ENCODE peak calls at places on chromosomes 7 and 10, in ten cellular contexts. One of them, this sample, is unnamed.
A peak's percentile ranks its signal among the peaks of the same experiment; 100 is the strongest.

GRCh38 chr7:112869111-112869774 is 79.0 kb upstream of the TMEM168 start:
- DNase-seq in cardiac muscle cell: no peak
- DNase-seq in GM06990: peak; percentile 30
- DNase-seq in A673: peak; percentile 75
- DNase-seq in fibroblast of lung: peak; percentile 43
- DNase-seq in hepatocyte: peak; percentile 14
- DNase-seq in GM23338: peak; percentile 83
- DNase-seq in right lobe of liver: no peak
- DNase-seq in tibial artery: no peak
- DNase-seq in CD8-positive, alpha-beta T cell: peak; percentile 50
- DNase-seq in this sample: no peak

GRCh38 chr7:5567810-5568209 is 144.2 kb upstream of the TNRC18 start:
- DNase-seq in cardiac muscle cell: no peak
- DNase-seq in GM06990: no peak
- DNase-seq in A673: peak; percentile 48
- DNase-seq in fibroblast of lung: no peak
- DNase-seq in hepatocyte: no peak
- DNase-seq in GM23338: peak; percentile 50
- DNase-seq in right lobe of liver: no peak
- DNase-seq in tibial artery: no peak
- DNase-seq in CD8-positive, alpha-beta T cell: no peak
- DNase-seq in this sample: no peak

GRCh38 chr7:149621776-149622175 is 124.2 kb upstream of the ZNF746 start:
- DNase-seq in cardiac muscle cell: no peak
- DNase-seq in GM06990: no peak
- DNase-seq in A673: no peak
- DNase-seq in fibroblast of lung: no peak
- DNase-seq in hepatocyte: no peak
- DNase-seq in GM23338: no peak
- DNase-seq in right lobe of liver: no peak
- DNase-seq in tibial artery: no peak
- DNase-seq in CD8-positive, alpha-beta T cell: peak; percentile 17
- DNase-seq in this sample: no peak

GRCh38 chr10:43905502-43906236 is 257.0 kb upstream of the ZNF32 start:
- DNase-seq in cardiac muscle cell: no peak
- DNase-seq in GM06990: no peak
- DNase-seq in A673: no peak
- DNase-seq in fibroblast of lung: peak; percentile 77
- DNase-seq in hepatocyte: no peak
- DNase-seq in GM23338: no peak
- DNase-seq in right lobe of liver: peak; percentile 35
- DNase-seq in tibial artery: no peak
- DNase-seq in CD8-positive, alpha-beta T cell: no peak
- DNase-seq in this sample: no peak

GRCh38 chr10:45398595-45398994 is 24.6 kb downstream of the ALOX5 start:
- DNase-seq in cardiac muscle cell: no peak
- DNase-seq in GM06990: no peak
- DNase-seq in A673: no peak
- DNase-seq in fibroblast of lung: no peak
- DNase-seq in hepatocyte: no peak
- DNase-seq in GM23338: no peak
- DNase-seq in right lobe of liver: no peak
- DNase-seq in tibial artery: no peak
- DNase-seq in CD8-positive, alpha-beta T cell: no peak
- DNase-seq in this sample: no peak

GRCh38 chr7:86918245-86918644 is 141.2 kb downstream of the ELAPOR2 start:
- DNase-seq in cardiac muscle cell: no peak
- DNase-seq in GM06990: no peak
- DNase-seq in A673: no peak
- DNase-seq in fibroblast of lung: no peak
- DNase-seq in hepatocyte: no peak
- DNase-seq in GM23338: peak; percentile 37
- DNase-seq in right lobe of liver: no peak
- DNase-seq in tibial artery: no peak
- DNase-seq in CD8-positive, alpha-beta T cell: no peak
- DNase-seq in this sample: no peak

GRCh38 chr10:103598654-103599115 is 105.2 kb downstream of the NEURL1 start:
- DNase-seq in cardiac muscle cell: peak; percentile 51
- DNase-seq in GM06990: no peak
- DNase-seq in A673: peak; percentile 78
- DNase-seq in fibroblast of lung: peak; percentile 84
- DNase-seq in hepatocyte: peak; percentile 85
- DNase-seq in GM23338: peak; percentile 80
- DNase-seq in right lobe of liver: no peak
- DNase-seq in tibial artery: no peak
- DNase-seq in CD8-positive, alpha-beta T cell: no peak
- DNase-seq in this sample: peak; percentile 67

GRCh38 chr7:732094-732541 is 5.0 kb upstream of the PRKAR1B start:
- DNase-seq in cardiac muscle cell: peak; percentile 45
- DNase-seq in GM06990: no peak
- DNase-seq in A673: no peak
- DNase-seq in fibroblast of lung: peak; percentile 26
- DNase-seq in hepatocyte: peak; percentile 75
- DNase-seq in GM23338: peak; percentile 71
- DNase-seq in right lobe of liver: no peak
- DNase-seq in tibial artery: no peak
- DNase-seq in CD8-positive, alpha-beta T cell: peak; percentile 34
- DNase-seq in this sample: no peak

GRCh38 chr10:104711167-104711765 is 70.2 kb downstream of the SORCS3 start:
- DNase-seq in cardiac muscle cell: peak; percentile 87
- DNase-seq in GM06990: no peak
- DNase-seq in A673: no peak
- DNase-seq in fibroblast of lung: no peak
- DNase-seq in hepatocyte: no peak
- DNase-seq in GM23338: no peak
- DNase-seq in right lobe of liver: no peak
- DNase-seq in tibial artery: no peak
- DNase-seq in CD8-positive, alpha-beta T cell: no peak
- DNase-seq in this sample: no peak

GRCh38 chr7:101598981-101599681 is 30.0 kb downstream of the MYL10 start:
- DNase-seq in cardiac muscle cell: peak; percentile 42
- DNase-seq in GM06990: no peak
- DNase-seq in A673: no peak
- DNase-seq in fibroblast of lung: peak; percentile 12
- DNase-seq in hepatocyte: no peak
- DNase-seq in GM23338: no peak
- DNase-seq in right lobe of liver: no peak
- DNase-seq in tibial artery: peak; percentile 83
- DNase-seq in CD8-positive, alpha-beta T cell: no peak
- DNase-seq in this sample: no peak
- TF ChIP-seq CTCF in cardiac muscle cell: no peak
- TF ChIP-seq CTCF in GM06990: no peak
- TF ChIP-seq CTCF in A673: no peak
- TF ChIP-seq CTCF in fibroblast of lung: no peak
- TF ChIP-seq CTCF in hepatocyte: no peak
- TF ChIP-seq CTCF in GM23338: no peak
- TF ChIP-seq CTCF in right lobe of liver: no peak
- TF ChIP-seq CTCF in tibial artery: no peak
- TF ChIP-seq CTCF in CD8-positive, alpha-beta T cell: no peak
- TF ChIP-seq CTCF in this sample: no peak

DNA sequence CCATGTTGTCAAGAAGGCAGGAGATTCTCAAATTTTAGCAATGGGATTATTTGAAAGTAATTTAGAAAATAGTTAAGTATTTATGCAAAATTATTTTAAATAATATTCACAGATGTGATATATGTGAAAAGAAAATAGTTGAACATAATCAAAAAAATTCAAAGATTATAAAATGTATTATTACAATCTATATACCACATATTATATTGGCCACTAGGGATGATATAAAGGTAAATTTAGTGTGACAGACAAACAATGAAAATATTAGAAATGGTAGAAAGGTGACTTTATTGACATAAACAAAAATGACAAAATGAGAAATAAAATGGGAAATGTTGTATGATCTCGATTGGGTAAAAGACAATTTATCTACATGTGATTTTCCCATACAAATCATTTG is 385.5 kb downstream of the PCDH15 start:
- DNase-seq in cardiac muscle cell: no peak
- DNase-seq in GM06990: no peak
- DNase-seq in A673: no peak
- DNase-seq in fibroblast of lung: no peak
- DNase-seq in hepatocyte: no peak
- DNase-seq in GM23338: no peak
- DNase-seq in right lobe of liver: no peak
- DNase-seq in tibial artery: no peak
- DNase-seq in CD8-positive, alpha-beta T cell: no peak
- DNase-seq in this sample: no peak
- TF ChIP-seq CTCF in cardiac muscle cell: no peak
- TF ChIP-seq CTCF in GM06990: no peak
- TF ChIP-seq CTCF in A673: no peak
- TF ChIP-seq CTCF in fibroblast of lung: no peak
- TF ChIP-seq CTCF in hepatocyte: no peak
- TF ChIP-seq CTCF in GM23338: no peak
- TF ChIP-seq CTCF in right lobe of liver: no peak
- TF ChIP-seq CTCF in tibial artery: no peak
- TF ChIP-seq CTCF in CD8-positive, alpha-beta T cell: no peak
- TF ChIP-seq CTCF in this sample: peak; percentile 30

DNA sequence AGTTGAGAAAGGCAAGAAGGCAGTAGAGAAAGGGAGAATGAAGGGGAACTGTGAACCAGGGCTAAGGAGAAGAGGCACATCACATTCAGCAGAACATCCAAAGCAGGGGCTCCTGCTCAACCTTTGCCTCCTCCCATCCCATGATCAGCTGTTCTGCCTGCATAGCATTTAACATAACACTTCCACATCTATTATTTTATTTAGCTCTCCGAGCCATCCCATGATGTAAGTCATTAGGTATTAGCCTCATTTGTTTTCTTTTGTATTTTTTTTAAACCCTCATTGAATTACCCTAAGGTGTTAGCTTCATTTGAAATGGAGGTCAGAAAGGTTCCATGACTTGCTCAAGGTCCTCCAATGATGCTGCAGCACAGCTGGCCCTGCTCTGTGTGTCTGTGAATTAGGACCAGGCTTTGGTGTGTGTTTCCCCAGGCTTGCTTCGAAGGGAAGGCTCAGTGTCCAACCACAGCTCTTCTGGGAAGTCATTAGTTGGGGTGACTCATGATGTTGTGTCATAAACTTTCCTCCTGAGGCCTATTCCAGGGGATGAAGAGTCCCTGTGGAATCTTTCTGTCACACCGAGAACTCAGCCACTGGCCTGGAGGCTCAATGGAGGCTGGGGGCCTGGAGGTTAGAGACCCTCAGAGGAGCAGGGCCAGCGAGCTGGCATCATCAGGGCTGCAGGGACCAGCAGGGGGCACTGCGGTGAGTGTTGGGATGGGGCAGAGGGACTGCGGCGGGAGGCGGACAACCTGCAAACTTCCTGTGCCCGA is 16.5 kb downstream of the NPFFR1 start:
- DNase-seq in cardiac muscle cell: no peak
- DNase-seq in GM06990: no peak
- DNase-seq in A673: peak; percentile 66
- DNase-seq in fibroblast of lung: peak; percentile 98
- DNase-seq in hepatocyte: peak; percentile 76
- DNase-seq in GM23338: peak; percentile 79
- DNase-seq in right lobe of liver: no peak
- DNase-seq in tibial artery: no peak
- DNase-seq in CD8-positive, alpha-beta T cell: peak; percentile 14
- DNase-seq in this sample: no peak
- TF ChIP-seq CTCF in cardiac muscle cell: peak; percentile 41
- TF ChIP-seq CTCF in GM06990: peak; percentile 32
- TF ChIP-seq CTCF in A673: peak; percentile 52
- TF ChIP-seq CTCF in fibroblast of lung: peak; percentile 21
- TF ChIP-seq CTCF in hepatocyte: peak; percentile 23
- TF ChIP-seq CTCF in GM23338: peak; percentile 83
- TF ChIP-seq CTCF in right lobe of liver: no peak
- TF ChIP-seq CTCF in tibial artery: no peak
- TF ChIP-seq CTCF in CD8-positive, alpha-beta T cell: no peak
- TF ChIP-seq CTCF in this sample: no peak

GRCh38 chr7:133431134-133431711 is 178.3 kb downstream of the EXOC4 start:
- DNase-seq in cardiac muscle cell: no peak
- DNase-seq in GM06990: no peak
- DNase-seq in A673: no peak
- DNase-seq in fibroblast of lung: no peak
- DNase-seq in hepatocyte: no peak
- DNase-seq in GM23338: no peak
- DNase-seq in right lobe of liver: no peak
- DNase-seq in tibial artery: no peak
- DNase-seq in CD8-positive, alpha-beta T cell: no peak
- DNase-seq in this sample: no peak

GRCh38 chr7:133436014-133436428 is 183.1 kb downstream of the EXOC4 start:
- DNase-seq in cardiac muscle cell: no peak
- DNase-seq in GM06990: no peak
- DNase-seq in A673: no peak
- DNase-seq in fibroblast of lung: peak; percentile 95
- DNase-seq in hepatocyte: no peak
- DNase-seq in GM23338: no peak
- DNase-seq in right lobe of liver: no peak
- DNase-seq in tibial artery: no peak
- DNase-seq in CD8-positive, alpha-beta T cell: no peak
- DNase-seq in this sample: no peak

GRCh38 chr7:133437544-133437943 is 184.7 kb downstream of the EXOC4 start:
- DNase-seq in cardiac muscle cell: peak; percentile 9
- DNase-seq in GM06990: no peak
- DNase-seq in A673: no peak
- DNase-seq in fibroblast of lung: no peak
- DNase-seq in hepatocyte: no peak
- DNase-seq in GM23338: no peak
- DNase-seq in right lobe of liver: no peak
- DNase-seq in tibial artery: no peak
- DNase-seq in CD8-positive, alpha-beta T cell: no peak
- DNase-seq in this sample: no peak

GRCh38 chr7:133433165-133433812 is 180.4 kb downstream of the EXOC4 start:
- DNase-seq in cardiac muscle cell: no peak
- DNase-seq in GM06990: no peak
- DNase-seq in A673: no peak
- DNase-seq in fibroblast of lung: no peak
- DNase-seq in hepatocyte: no peak
- DNase-seq in GM23338: no peak
- DNase-seq in right lobe of liver: no peak
- DNase-seq in tibial artery: no peak
- DNase-seq in CD8-positive, alpha-beta T cell: no peak
- DNase-seq in this sample: no peak

DNA sequence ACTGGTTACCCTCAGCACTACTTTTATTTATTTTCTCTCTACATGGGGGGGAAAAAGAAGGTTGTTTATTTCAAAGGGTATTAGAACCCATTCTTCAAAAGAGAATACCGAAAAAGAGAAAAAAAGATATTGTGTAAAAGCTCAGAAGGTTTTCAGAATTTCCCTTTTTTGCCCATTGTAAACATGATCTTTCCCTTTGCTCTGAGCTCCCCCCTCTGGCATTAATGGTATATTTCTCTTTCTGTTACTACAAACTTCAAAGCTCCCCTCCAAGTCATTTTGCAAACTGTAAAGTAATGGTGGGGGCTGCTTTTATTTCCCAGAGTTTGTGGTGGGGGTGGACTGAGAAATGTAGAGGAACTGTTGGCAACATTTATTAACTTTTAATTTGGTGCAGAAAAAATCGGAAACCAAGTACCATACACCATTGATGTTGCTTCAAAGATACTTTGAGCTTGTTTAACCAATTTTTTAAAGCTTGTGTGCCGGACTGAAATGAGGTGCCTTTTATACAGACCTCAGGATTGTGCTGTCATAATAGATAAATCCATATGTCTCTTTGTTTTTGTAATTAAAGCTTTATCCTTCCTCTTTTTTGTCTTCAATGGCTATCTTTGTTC is 181.5 kb downstream of the EXOC4 start:
- DNase-seq in cardiac muscle cell: no peak
- DNase-seq in GM06990: no peak
- DNase-seq in A673: peak; percentile 30
- DNase-seq in fibroblast of lung: peak; percentile 67
- DNase-seq in hepatocyte: peak; percentile 8
- DNase-seq in GM23338: peak; percentile 66
- DNase-seq in right lobe of liver: no peak
- DNase-seq in tibial artery: no peak
- DNase-seq in CD8-positive, alpha-beta T cell: no peak
- DNase-seq in this sample: no peak
- TF ChIP-seq CTCF in cardiac muscle cell: peak; percentile 65
- TF ChIP-seq CTCF in GM06990: peak; percentile 49
- TF ChIP-seq CTCF in A673: peak; percentile 61
- TF ChIP-seq CTCF in fibroblast of lung: peak; percentile 64
- TF ChIP-seq CTCF in hepatocyte: peak; percentile 54
- TF ChIP-seq CTCF in GM23338: peak; percentile 66
- TF ChIP-seq CTCF in right lobe of liver: peak; percentile 39
- TF ChIP-seq CTCF in tibial artery: peak; percentile 42
- TF ChIP-seq CTCF in CD8-positive, alpha-beta T cell: peak; percentile 32
- TF ChIP-seq CTCF in this sample: peak; percentile 21

This sample was measured in mesothelial cell of epicardium.